ENCODE peak calls at places on chromosome 22, in nine cellular contexts. S is brain microvascular endothelial cell, H is AG04449, P is Peyer's patch, Y is uterus, E is left ventricle myocardium inferior, L is kidney epithelial cell, B is astrocyte of the spinal cord, T is mammary epithelial cell. M is an unnamed sample.

GRCh38 chr22:37940698-37941376 is 12.6 kb downstream of the C22orf23 start:
- DNase-seq in L (no peak), T (no peak), Y (no peak), P (no peak), S (no peak), B (no peak), H (no peak), E (no peak), M (no peak)

GRCh38 chr22:19957445-19957844 is 15.8 kb upstream of the TXNRD2 start:
- DNase-seq in P (no peak), H (no peak), T (no peak), E (peak; percentile 13), Y (no peak), L (no peak), S (no peak), B (no peak), M (no peak)

GRCh38 chr22:49865156-49865555 is 11.5 kb downstream of the ZBED4 start:
- DNase-seq in T (no peak), E (no peak), P (no peak), Y (no peak), S (no peak), H (no peak), L (no peak), B (no peak), M (no peak)

GRCh38 chr22:37109242-37109917 is at the start of gene TMPRSS6:
- DNase-seq in Y (no peak), B (no peak), E (no peak), T (no peak), L (no peak), P (no peak), S (no peak), H (no peak), M (no peak)

GRCh38 chr22:19213496-19214473 is 35.2 kb upstream of the SLC25A1 start:
- DNase-seq in P (no peak), H (no peak), B (peak; percentile 12), S (no peak), L (no peak), T (no peak), E (no peak), Y (no peak), M (peak; percentile 49)

GRCh38 chr22:22895776-22896445 is 8.3 kb downstream of the IGLL5 start:
- DNase-seq in S (no peak), Y (no peak), L (no peak), E (no peak), T (no peak), B (no peak), H (no peak), P (no peak), M (no peak)

GRCh38 chr22:40469181-40469580 is 98.8 kb downstream of the SGSM3 start:
- DNase-seq in P (no peak), S (no peak), T (no peak), Y (no peak), B (no peak), L (no peak), E (no peak), H (no peak), M (no peak)

GRCh38 chr22:23509571-23510302 is 70.4 kb downstream of the IGLL1 start:
- DNase-seq in S (peak; percentile 35), E (no peak), P (no peak), L (no peak), T (peak; percentile 3), Y (no peak), B (peak; percentile 83), H (peak; percentile 5), M (peak; percentile 30)

GRCh38 chr22:42635531-42635930 is 4.9 kb downstream of the ATP5MGL start:
- DNase-seq in S (peak; percentile 85), H (peak; percentile 76), E (peak; percentile 61), T (peak; percentile 89), L (peak; percentile 82), P (no peak), Y (peak; percentile 64), B (peak; percentile 87), M (peak; percentile 94)

GRCh38 chr22:27100789-27101188 is 443.4 kb downstream of the MIAT start:
- DNase-seq in L (peak; percentile 80), T (peak; percentile 9), E (no peak), Y (no peak), P (no peak), H (no peak), B (peak; percentile 76), S (peak; percentile 58), M (peak; percentile 82)

GRCh38 chr22:25942989-25943411 is 201.0 kb downstream of the MYO18B start:
- DNase-seq in H (no peak), B (no peak), T (no peak), P (no peak), E (peak; percentile 72), S (no peak), L (no peak), Y (no peak), M (no peak)

GRCh38 chr22:26579331-26579886 is 10.5 kb downstream of the TPST2 start:
- DNase-seq in T (no peak), L (no peak), B (no peak), Y (no peak), E (no peak), S (no peak), H (no peak), P (peak; percentile 82), M (no peak)

GRCh38 chr22:33896801-33897620 is 23.3 kb downstream of the LARGE1 start:
- DNase-seq in H (no peak), P (no peak), E (no peak), B (no peak), Y (no peak), T (no peak), S (no peak), L (no peak), M (no peak)
- H3K4me3 ChIP-seq in H (no peak overlapping the region), P (no peak overlapping the region), E (peak overlapping the region; percentile 4), B (no peak overlapping the region), Y (no peak overlapping the region), T (no peak overlapping the region), S (no peak overlapping the region), L (no peak overlapping the region), M (no peak overlapping the region)

GRCh38 chr22:32820131-32820882 is 18.8 kb downstream of the TIMP3 start:
- DNase-seq in P (no peak), E (no peak), Y (no peak), L (no peak), B (no peak), H (no peak), T (peak; percentile 66), S (no peak), M (no peak)

GRCh38 chr22:32824531-32825315 is 23.2 kb downstream of the TIMP3 start:
- DNase-seq in H (no peak), B (no peak), L (no peak), S (no peak), Y (no peak), P (no peak), E (no peak), T (no peak), M (no peak)

GRCh38 chr22:32822188-32822877 is 20.8 kb downstream of the TIMP3 start:
- DNase-seq in H (no peak), L (no peak), Y (no peak), P (no peak), S (no peak), B (no peak), E (no peak), T (no peak), M (no peak)

GRCh38 chr22:32826537-32826936 is 25.0 kb downstream of the TIMP3 start:
- DNase-seq in P (no peak), T (no peak), S (no peak), L (no peak), H (no peak), Y (no peak), E (no peak), B (no peak), M (no peak)

DNA sequence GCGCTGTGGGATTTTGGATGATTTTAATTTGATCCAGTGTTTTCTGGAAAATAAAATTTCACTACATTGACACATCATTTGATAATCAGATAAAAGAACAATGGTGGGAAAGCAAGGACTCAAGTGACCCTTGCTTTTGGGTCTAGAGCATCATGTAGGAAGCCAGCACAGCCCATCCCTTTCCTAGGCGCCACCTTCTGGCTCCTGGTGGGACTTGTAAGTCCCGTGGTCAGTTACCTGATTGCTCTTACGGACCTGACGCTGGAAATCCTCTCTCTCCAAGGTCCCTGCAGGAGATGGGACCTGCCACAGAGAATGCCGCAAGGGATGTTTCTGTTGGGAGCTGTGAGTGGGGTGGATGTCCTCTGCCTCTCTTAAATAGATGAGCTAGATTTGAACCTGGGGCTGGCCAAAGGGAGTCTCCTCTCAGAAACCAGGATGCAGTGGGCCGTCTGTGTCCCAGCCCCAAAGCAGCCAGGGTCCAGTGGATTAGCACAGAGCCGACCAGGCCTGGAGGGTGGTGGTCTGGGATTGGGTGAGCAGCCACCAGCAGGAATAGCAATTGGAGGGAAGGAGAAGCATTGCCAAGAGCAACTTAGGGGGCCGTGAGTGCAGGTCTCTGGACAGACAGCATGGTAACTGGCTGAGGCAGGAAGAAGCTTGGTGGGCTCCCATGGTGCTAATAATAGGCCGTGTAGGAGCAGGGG is 21.7 kb downstream of the TIMP3 start:
- DNase-seq in L (no peak), P (no peak), B (peak; percentile 45), T (no peak), E (no peak), S (no peak), H (no peak), Y (peak; percentile 43), M (no peak)
- TF ChIP-seq CTCF in L (peak; percentile 59), P (peak; percentile 11), B (peak; percentile 63), T (peak; percentile 40), E (peak; percentile 55), S (peak; percentile 77), H (peak; percentile 45), Y (peak; percentile 16), M (peak; percentile 48)

DNA sequence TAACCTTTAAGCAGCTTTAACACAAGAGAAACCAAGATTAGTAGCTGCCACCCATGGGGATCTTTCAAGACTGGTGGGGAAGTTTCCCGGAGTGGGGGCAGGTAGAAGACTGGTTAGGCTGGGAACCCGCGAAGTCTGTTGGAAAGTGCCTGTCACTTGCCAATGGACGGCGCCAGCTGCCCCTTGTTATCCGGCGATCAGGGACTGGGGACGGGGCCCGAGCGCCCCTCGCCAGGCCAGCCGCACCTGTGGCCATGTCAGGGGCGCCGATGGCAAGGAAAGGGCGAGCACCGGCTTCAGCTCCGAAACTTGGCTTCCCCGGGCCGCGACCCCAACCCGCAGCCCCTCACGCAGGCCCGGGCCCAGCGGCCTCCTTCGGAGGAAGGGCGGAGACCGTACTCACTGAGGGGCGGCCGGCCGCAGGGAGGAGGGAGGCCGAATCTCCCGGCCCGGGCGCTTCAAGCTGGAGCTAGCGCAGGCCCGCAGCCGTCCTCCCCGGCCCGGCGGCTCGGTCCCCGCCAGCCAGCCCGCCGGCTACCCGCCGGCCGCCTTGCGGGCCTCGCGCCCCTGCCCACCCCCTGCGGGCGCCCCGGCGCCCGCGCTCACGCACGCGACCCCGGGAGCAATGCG is 539 bp downstream of the EIF4ENIF1 start:
- DNase-seq in L (no peak), P (peak; percentile 46), T (peak; percentile 20), H (no peak), S (peak; percentile 9), B (peak; percentile 22), E (peak; percentile 36), Y (peak; percentile 22), M (peak; percentile 26)
- H3K4me3 ChIP-seq in L (peak overlapping the region; percentile 71), P (peak overlapping the region; percentile 97), T (peak overlapping the region; percentile 92), H (peak overlapping the region; percentile 93), S (peak overlapping the region; percentile 85), B (peak overlapping the region; percentile 89), E (peak overlapping the region; percentile 91), Y (peak overlapping the region; percentile 94), M (peak overlapping the region; percentile 91)

DNA sequence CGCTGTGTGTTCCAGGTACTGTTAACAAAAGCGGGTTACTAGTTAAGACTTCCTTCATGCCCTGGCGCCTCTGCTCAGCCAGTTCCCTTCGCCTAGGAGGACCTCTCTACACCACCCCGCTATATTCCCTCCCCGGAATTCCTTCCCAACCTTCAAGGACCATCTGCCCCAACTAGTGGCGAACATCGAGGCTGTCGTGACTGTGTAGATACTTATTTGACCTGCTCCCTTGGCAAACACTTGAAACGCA is 450 bp upstream of the BCL2L13 start:
- DNase-seq in S (no peak), Y (no peak), H (no peak), T (no peak), P (peak; percentile 40), B (no peak), L (no peak), E (no peak), M (peak; percentile 72)
- TF ChIP-seq CTCF in S (peak; percentile 48), Y (no peak), H (peak; percentile 3), T (no peak), P (no peak), B (peak; percentile 9), L (no peak), E (no peak), M (peak; percentile 39)

M was measured in AG10803.